ENCODE peak calls at places on chromosome 19, in four cellular contexts. C is HepG2, E is suprapubic skin, V is upper lobe of left lung. F is an unnamed sample. For H3K4me1, the result is how much of the 10 kb centered on the place peaks cover.

GRCh38 chr19:8333771-8334457 is 9.1 kb downstream of the KANK3 start:
- DNase-seq in C (no peak), V (peak), E (no peak), F (no peak)

GRCh38 chr19:12721656-12722565 is 1.8 kb downstream of the TNPO2 start:
- DNase-seq in V (peak), C (peak), E (peak), F (peak)

GRCh38 chr19:373391-374182 is 29.0 kb upstream of the MIER2 start:
- DNase-seq in E (no peak), V (no peak), C (no peak), F (no peak)

GRCh38 chr19:38733493-38734175 is 10.6 kb downstream of the CAPN12 start:
- DNase-seq in E (no peak), V (no peak), C (no peak), F (no peak)

GRCh38 chr19:45508681-45508930 is 1.3 kb downstream of the VASP start:
- DNase-seq in C (no peak), V (peak), E (no peak), F (no peak)

GRCh38 chr19:38718747-38719543 is 25.3 kb downstream of the CAPN12 start:
- DNase-seq in C (no peak), V (peak), E (no peak), F (no peak)

GRCh38 chr19:41307090-41307875 is 2.7 kb upstream of the CCDC97 start:
- DNase-seq in C (no peak), E (no peak), V (no peak), F (no peak)

GRCh38 chr19:2586196-2586595 is 110.3 kb downstream of the GADD45B start:
- DNase-seq in V (no peak), E (no peak), C (no peak), F (no peak)

GRCh38 chr19:1566392-1567115 is 1.6 kb downstream of the MEX3D start:
- DNase-seq in V (peak), C (peak), E (no peak), F (peak)

GRCh38 chr19:18795540-18795939 is 4.4 kb upstream of the COMP start:
- DNase-seq in E (no peak), V (peak), C (no peak), F (no peak)

GRCh38 chr19:6425732-6426686 is 1.4 kb upstream of the KHSRP start:
- DNase-seq in E (no peak), V (no peak), C (peak), F (peak)

GRCh38 chr19:52722062-52723005 is 12.5 kb downstream of the ZNF611 start:
- DNase-seq in E (no peak), V (no peak), C (no peak), F (no peak)

GRCh38 chr19:3095375-3096191 is 1.4 kb downstream of the GNA11 start:
- DNase-seq in E (peak), V (peak), C (peak), F (peak)

GRCh38 chr19:23437901-23438300 is 42.6 kb upstream of the ZNF91 start:
- DNase-seq in C (no peak), E (no peak), V (no peak), F (no peak)

GRCh38 chr19:30492581-30492980 is 120.4 kb downstream of the ZNF536 start:
- DNase-seq in E (no peak), C (no peak), V (no peak), F (no peak)

GRCh38 chr19:33956941-33957340 is 160.3 kb downstream of the KCTD15 start:
- DNase-seq in E (no peak), V (no peak), C (no peak), F (no peak)

GRCh38 chr19:18879579-18880373 is 16.2 kb downstream of the CERS1 start:
- DNase-seq in C (no peak), V (no peak), E (peak), F (peak)

GRCh38 chr19:49799798-49800376 is 13.2 kb downstream of the FUZ start:
- DNase-seq in E (no peak), V (no peak), C (no peak), F (no peak)

GRCh38 chr19:31175564-31176348 is 173.5 kb downstream of the TSHZ3 start:
- DNase-seq in V (peak), C (no peak), E (no peak), F (no peak)

GRCh38 chr19:13839938-13840750 is 36.8 kb upstream of the NANOS3 start:
- DNase-seq in E (peak), V (peak), C (no peak), F (peak)

GRCh38 chr19:7504684-7505083 is 11.2 kb upstream of the ZNF358 start:
- DNase-seq in E (no peak), V (no peak), C (no peak), F (no peak)

GRCh38 chr19:4694211-4694987 is 24.3 kb upstream of the MYDGF start:
- DNase-seq in V (no peak), C (no peak), E (peak), F (peak)

GRCh38 chr19:13029893-13030292 is 34.6 kb downstream of the NFIX start:
- DNase-seq in C (no peak), V (no peak), E (no peak), F (peak)

GRCh38 chr19:56270676-56271075 is 1.9 kb upstream of the EDDM13 start:
- DNase-seq in C (no peak), V (no peak), E (no peak), F (no peak)

GRCh38 chr19:11457115-11457514 is 21.7 kb downstream of the PRKCSH start:
- DNase-seq in V (no peak), E (no peak), C (no peak), F (no peak)

GRCh38 chr19:58217607-58218391 is 10.9 kb upstream of the ZNF544 start:
- DNase-seq in C (no peak), E (no peak), V (peak), F (no peak)

GRCh38 chr19:18300930-18301717 is 19.7 kb upstream of the JUND start:
- DNase-seq in V (peak), C (no peak), E (no peak), F (peak)

GRCh38 chr19:2385053-2385721 is 25.1 kb downstream of the TMPRSS9 start:
- DNase-seq in V (peak), C (peak), E (no peak), F (peak)

GRCh38 chr19:40717325-40717879 is 490 bp downstream of the ITPKC start:
- DNase-seq in V (no peak), C (no peak), E (peak), F (no peak)

GRCh38 chr19:41588497-41589209 is 12.7 kb downstream of the CEACAM21 start:
- DNase-seq in V (no peak), E (no peak), C (peak), F (no peak)

GRCh38 chr19:11657307-11657706 is 60.0 kb downstream of the ZNF627 start:
- DNase-seq in V (no peak), C (peak), E (no peak), F (peak)

GRCh38 chr19:43763473-43763939 is 8.7 kb upstream of the SMG9 start:
- DNase-seq in C (no peak), E (no peak), V (no peak), F (no peak)

GRCh38 chr19:3955688-3956087 is 15.2 kb downstream of the DAPK3 start:
- DNase-seq in E (no peak), V (no peak), C (no peak), F (no peak)

GRCh38 chr19:13621413-13621812 is 115.1 kb upstream of the CACNA1A start:
- DNase-seq in E (no peak), V (no peak), C (no peak), F (no peak)

GRCh38 chr19:34639491-34640085 is 37.4 kb downstream of the SCGB2B2 start:
- DNase-seq in E (no peak), V (no peak), C (peak), F (peak)

GRCh38 chr19:5074418-5074817 is 105.5 kb downstream of the KDM4B start:
- DNase-seq in C (no peak), V (peak), E (no peak), F (no peak)

GRCh38 chr19:1093811-1094553 is 1.2 kb downstream of the POLR2E start:
- DNase-seq in C (peak), E (no peak), V (peak), F (no peak)

GRCh38 chr19:56661248-56661647 is 10.3 kb downstream of the ZNF835 start:
- DNase-seq in V (no peak), E (no peak), C (no peak), F (no peak)

GRCh38 chr19:19488875-19489690 is 26.3 kb downstream of the TSSK6 start:
- DNase-seq in V (no peak), C (peak), E (peak), F (peak)

DNA sequence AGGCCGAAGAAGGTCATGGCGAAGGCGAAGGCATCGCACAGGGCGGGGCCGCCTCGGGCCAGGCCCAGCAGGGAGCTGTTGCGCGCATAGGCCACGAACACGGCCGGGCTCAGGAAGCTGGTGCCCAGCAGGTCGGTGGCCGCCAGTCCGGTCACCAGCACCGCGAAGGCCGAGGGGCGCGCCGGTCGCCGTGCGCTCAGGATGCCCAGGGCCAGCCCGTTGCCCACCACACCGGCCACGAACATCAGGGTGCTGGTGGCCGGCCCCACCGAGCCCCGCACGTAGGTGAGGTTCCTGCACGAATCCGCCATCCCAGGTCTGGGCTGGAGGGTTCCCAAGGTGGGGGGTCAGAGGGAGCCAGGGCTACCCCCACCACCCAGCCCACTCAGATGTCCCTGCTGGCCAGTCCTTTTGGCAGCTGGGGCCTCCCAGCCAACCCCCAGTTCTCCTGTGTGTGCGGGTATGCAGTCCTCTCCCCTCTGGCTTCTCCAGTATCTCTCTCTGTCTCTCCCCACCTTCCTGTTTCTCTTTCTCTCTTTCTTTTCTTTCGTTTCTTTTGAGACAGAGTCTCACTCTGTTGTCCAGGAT is 880 bp downstream of the PTGIR start:
- DNase-seq in E (no peak), C (no peak), V (no peak), F (no peak)
- H3K27ac ChIP-seq in E (peak), C (no peak), V (peak), F (peak)

GRCh38 chr19:16265205-16265604 is 59.4 kb upstream of the KLF2 start:
- DNase-seq in E (no peak), V (no peak), C (no peak), F (no peak)
- H3K4me1 ChIP-seq in E (under half), V (under half), C (under half), F (under half)

GRCh38 chr19:10431943-10432735 is 11.8 kb downstream of the PDE4A start:
- DNase-seq in C (no peak), E (peak), V (peak), F (peak)
- TF ChIP-seq POLR2AphosphoS5 in C (no peak), E (no peak), V (peak), F (no peak)

GRCh38 chr19:48715276-48715675 is 4.2 kb downstream of the MAMSTR start:
- DNase-seq in C (no peak), E (no peak), V (peak), F (peak)

GRCh38 chr19:48718711-48719231 is 754 bp downstream of the MAMSTR start:
- DNase-seq in E (no peak), V (peak), C (peak), F (no peak)

GRCh38 chr19:48715681-48716171 is 3.8 kb downstream of the MAMSTR start:
- DNase-seq in C (no peak), E (no peak), V (peak), F (peak)

GRCh38 chr19:48714759-48715261 is 4.7 kb downstream of the MAMSTR start:
- DNase-seq in E (no peak), V (no peak), C (no peak), F (peak)

GRCh38 chr19:48717059-48717395 is 2.5 kb downstream of the MAMSTR start:
- DNase-seq in C (no peak), E (no peak), V (no peak), F (no peak)
- H3K27ac ChIP-seq in C (peak), E (peak), V (no peak), F (peak)